ENCODE peak calls at places on chromosome 15, in seven cellular contexts. I is HCT116, F is HepG2, A is H1, J is GM12878, P is K562, X is SK-N-SH. K is an unnamed sample.

GRCh38 chr15:61951949-61952348 is 108.3 kb downstream of the VPS13C start:
- DNase-seq in I (no peak), X (no peak), J (no peak), A (no peak), F (no peak), P (no peak), K (peak; percentile 4)

GRCh38 chr15:23910030-23910429 is 222.9 kb upstream of the NDN start:
- DNase-seq in F (no peak), P (no peak), A (no peak), J (no peak), I (no peak), X (no peak), K (no peak)

GRCh38 chr15:29141206-29141907 is 128.3 kb downstream of the NSMCE3 start:
- DNase-seq in J (no peak), X (no peak), F (no peak), A (peak; percentile 43), I (no peak), P (no peak), K (no peak)

GRCh38 chr15:46589088-46589487 is 954.3 kb downstream of the SQOR start:
- DNase-seq in F (no peak), A (no peak), P (no peak), I (no peak), X (no peak), J (no peak), K (no peak)

GRCh38 chr15:90813796-90814192 is 54.6 kb upstream of the FURIN start:
- DNase-seq in X (no peak), I (no peak), J (no peak), A (no peak), P (no peak), F (no peak), K (no peak)

GRCh38 chr15:57217716-57218598 is 158.3 kb upstream of the CGNL1 start:
- DNase-seq in F (no peak), J (no peak), A (no peak), X (no peak), I (no peak), P (no peak), K (no peak)

GRCh38 chr15:78944202-78944625 is 632 bp downstream of the CTSH start:
- DNase-seq in J (no peak), X (no peak), F (no peak), I (no peak), P (no peak), A (no peak), K (no peak)

GRCh38 chr15:72315706-72316370 is 4.1 kb downstream of the CELF6 start:
- DNase-seq in A (peak; percentile 23), P (no peak), I (no peak), X (peak; percentile 85), J (no peak), F (no peak), K (no peak)

GRCh38 chr15:42608110-42608531 is 32.7 kb downstream of the STARD9 start:
- DNase-seq in J (peak; percentile 71), F (no peak), A (no peak), P (no peak), X (no peak), I (no peak), K (peak; percentile 16)

GRCh38 chr15:53962646-53963561 is 15.3 kb upstream of the UNC13C start:
- DNase-seq in X (peak; percentile 8), A (peak; percentile 59), I (no peak), F (peak; percentile 23), J (no peak), P (no peak), K (peak; percentile 61)

GRCh38 chr15:25092661-25093060 is 137.9 kb downstream of the SNRPN start:
- DNase-seq in P (no peak), J (no peak), A (no peak), F (no peak), X (no peak), I (no peak), K (no peak)

GRCh38 chr15:70799667-70800450 is 36.5 kb upstream of the UACA start:
- DNase-seq in F (peak; percentile 66), X (no peak), I (no peak), A (no peak), J (no peak), P (no peak), K (peak; percentile 54)

GRCh38 chr15:45701108-45701507 is 66.3 kb downstream of the SQOR start:
- DNase-seq in J (no peak), A (no peak), I (no peak), X (no peak), P (no peak), F (no peak), K (no peak)

GRCh38 chr15:68208136-68208535 is 3.0 kb upstream of the CALML4 start:
- DNase-seq in P (no peak), I (no peak), J (no peak), F (no peak), X (no peak), A (no peak), K (no peak)

GRCh38 chr15:57591237-57591821 is 375 bp upstream of the MYZAP start:
- DNase-seq in P (no peak), J (no peak), X (no peak), F (no peak), I (no peak), A (no peak), K (peak; percentile 82)

GRCh38 chr15:91302588-91303439 is 202.8 kb downstream of the SV2B start:
- DNase-seq in J (peak; percentile 17), A (peak; percentile 52), F (peak; percentile 45), X (peak; percentile 83), P (peak; percentile 57), I (peak; percentile 51), K (peak; percentile 63)

GRCh38 chr15:80170596-80170995 is 17.8 kb downstream of the FAH start:
- DNase-seq in P (no peak), J (no peak), A (no peak), F (no peak), I (no peak), X (no peak), K (no peak)

GRCh38 chr15:70014860-70015490 is 82.7 kb downstream of the TLE3 start:
- DNase-seq in F (no peak), I (no peak), A (peak; percentile 69), J (peak; percentile 93), P (no peak), X (no peak), K (no peak)

GRCh38 chr15:56307180-56307579 is 58.0 kb upstream of the TEX9 start:
- DNase-seq in J (no peak), X (no peak), A (no peak), P (no peak), F (no peak), I (no peak), K (no peak)

GRCh38 chr15:67691450-67691849 is 133.9 kb upstream of the SKOR1 start:
- DNase-seq in J (no peak), P (no peak), F (no peak), I (no peak), A (no peak), X (no peak), K (no peak)

GRCh38 chr15:85757939-85758654 is 36.6 kb downstream of the KLHL25 start:
- DNase-seq in X (no peak), A (no peak), F (no peak), I (no peak), J (no peak), P (no peak), K (no peak)

GRCh38 chr15:35548435-35548834 is 2.5 kb upstream of the DPH6 start:
- DNase-seq in J (no peak), F (no peak), A (no peak), P (peak; percentile 12), I (no peak), X (no peak), K (no peak)
- TF ChIP-seq JUND in J (no peak), F (no peak), A (no peak), P (peak; percentile 3), I (no peak), X (no peak), K (no peak)

GRCh38 chr15:77901251-77901881 is 176.1 kb downstream of the TBC1D2B start:
- DNase-seq in A (no peak), I (no peak), X (no peak), J (no peak), F (no peak), P (no peak), K (no peak)
- TF ChIP-seq JUND in A (no peak), I (no peak), X (no peak), J (no peak), F (no peak), P (no peak), K (no peak)

GRCh38 chr15:100593431-100593830 is 8.6 kb downstream of the LINS1 start:
- DNase-seq in X (no peak), I (no peak), A (no peak), J (no peak), P (no peak), F (no peak), K (no peak)

GRCh38 chr15:100595964-100596363 is 6.0 kb downstream of the LINS1 start:
- DNase-seq in J (no peak), P (peak; percentile 23), F (no peak), I (no peak), X (no peak), A (no peak), K (no peak)

GRCh38 chr15:100597862-100598261 is 4.1 kb downstream of the LINS1 start:
- DNase-seq in I (no peak), P (no peak), J (no peak), F (no peak), X (no peak), A (no peak), K (no peak)

GRCh38 chr15:100598655-100599054 is 3.3 kb downstream of the LINS1 start:
- DNase-seq in A (no peak), F (no peak), P (no peak), X (no peak), I (no peak), J (no peak), K (no peak)

DNA sequence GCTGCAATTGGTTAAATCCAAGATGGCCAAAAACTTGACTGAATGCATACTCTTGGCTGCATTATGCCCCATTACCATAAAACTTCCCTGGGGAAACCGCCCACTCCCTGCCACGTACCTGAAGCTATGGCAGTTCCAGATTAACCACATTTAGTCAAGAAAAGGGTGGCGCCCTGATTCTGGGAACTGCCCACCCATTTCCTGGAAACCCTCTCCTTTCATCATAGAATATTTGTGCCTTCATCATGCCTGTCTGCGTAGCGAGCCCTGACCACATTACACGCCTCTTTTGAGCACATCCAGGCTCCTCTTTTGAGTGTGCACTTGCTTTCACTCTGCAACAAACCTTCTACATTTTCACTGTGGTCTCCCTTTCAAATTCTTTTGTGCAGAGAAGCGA is 5.2 kb downstream of the LINS1 start:
- DNase-seq in X (no peak), A (no peak), P (peak; percentile 65), F (no peak), J (peak; percentile 74), I (no peak), K (no peak)
- TF ChIP-seq JUND in X (no peak), A (no peak), P (peak; percentile 64), F (no peak), J (no peak), I (no peak), K (no peak)

DNA sequence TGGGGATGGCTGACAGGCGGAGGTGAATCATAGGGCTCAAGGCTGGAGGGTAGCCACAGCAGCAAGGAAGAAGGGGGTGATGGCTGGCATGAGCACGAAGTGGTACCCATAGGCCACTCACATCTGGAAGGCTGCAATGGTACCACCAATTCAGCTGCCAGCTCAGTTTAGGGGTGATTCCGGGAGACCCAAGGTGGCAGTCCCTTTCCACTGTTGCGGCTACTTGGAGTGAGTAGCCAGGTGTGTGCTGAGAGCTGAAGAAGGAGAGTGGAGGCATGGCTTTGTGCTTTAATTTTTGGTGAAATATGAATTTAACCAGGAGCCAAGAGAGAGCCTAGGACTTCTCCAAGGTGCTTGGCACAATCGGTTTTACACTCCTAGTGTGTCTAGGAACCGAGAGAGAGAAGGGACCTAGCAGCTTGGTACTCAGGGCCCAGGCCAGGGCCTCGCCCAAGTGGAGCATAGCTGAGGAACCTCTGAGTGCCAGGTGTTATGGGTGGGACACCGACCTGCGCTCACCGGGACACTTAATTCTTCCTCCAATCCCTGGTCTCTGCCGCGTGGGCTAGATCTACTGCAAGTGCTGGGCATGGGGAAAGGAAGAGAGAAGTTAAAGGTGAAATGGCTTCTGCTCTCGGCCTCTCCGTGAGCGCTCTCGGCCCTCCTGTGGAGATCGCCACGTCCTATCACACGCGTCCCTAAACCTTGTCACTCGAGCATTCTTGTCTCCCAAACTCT is 32.2 kb upstream of the POLG start:
- DNase-seq in P (no peak), I (no peak), F (no peak), J (no peak), X (no peak), A (no peak), K (no peak)
- TF ChIP-seq JUND in P (no peak), I (no peak), F (no peak), J (no peak), X (no peak), A (no peak), K (no peak)